ENCODE peak calls at places on chromosomes 1 and 21, in ten cellular contexts. One of them, this sample, is unnamed.

GRCh38 chr1:200243042-200243437 is 166.8 kb downstream of the ZNF281 start:
- DNase-seq in adrenal gland: no peak
- DNase-seq in CD8-positive, alpha-beta T cell: no peak
- DNase-seq in IMR-90: peak; percentile 55
- DNase-seq in ovary: no peak
- DNase-seq in cardiac muscle cell: no peak
- DNase-seq in nephron progenitor cell: no peak
- DNase-seq in suprapubic skin: no peak
- DNase-seq in cardiac fibroblast: no peak
- DNase-seq in BE2C: no peak
- DNase-seq in this sample: no peak

GRCh38 chr1:110293601-110294104 is 45.5 kb upstream of the RBM15 start:
- DNase-seq in adrenal gland: no peak
- DNase-seq in CD8-positive, alpha-beta T cell: no peak
- DNase-seq in IMR-90: no peak
- DNase-seq in ovary: no peak
- DNase-seq in cardiac muscle cell: no peak
- DNase-seq in nephron progenitor cell: no peak
- DNase-seq in suprapubic skin: no peak
- DNase-seq in cardiac fibroblast: no peak
- DNase-seq in BE2C: no peak
- DNase-seq in this sample: no peak

GRCh38 chr1:223230161-223230881 is 87.3 kb upstream of the TLR5 start:
- DNase-seq in adrenal gland: no peak
- DNase-seq in CD8-positive, alpha-beta T cell: no peak
- DNase-seq in IMR-90: peak; percentile 93
- DNase-seq in ovary: no peak
- DNase-seq in cardiac muscle cell: peak; percentile 56
- DNase-seq in nephron progenitor cell: no peak
- DNase-seq in suprapubic skin: no peak
- DNase-seq in cardiac fibroblast: peak; percentile 58
- DNase-seq in BE2C: no peak
- DNase-seq in this sample: peak; percentile 31

GRCh38 chr1:31548518-31548898 is 27.8 kb upstream of the TINAGL1 start:
- DNase-seq in adrenal gland: no peak
- DNase-seq in CD8-positive, alpha-beta T cell: no peak
- DNase-seq in IMR-90: peak; percentile 21
- DNase-seq in ovary: peak; percentile 22
- DNase-seq in cardiac muscle cell: no peak
- DNase-seq in nephron progenitor cell: peak; percentile 27
- DNase-seq in suprapubic skin: no peak
- DNase-seq in cardiac fibroblast: no peak
- DNase-seq in BE2C: no peak
- DNase-seq in this sample: no peak

GRCh38 chr1:177255411-177255810 is 84.7 kb downstream of the BRINP2 start:
- DNase-seq in adrenal gland: no peak
- DNase-seq in CD8-positive, alpha-beta T cell: no peak
- DNase-seq in IMR-90: peak; percentile 78
- DNase-seq in ovary: no peak
- DNase-seq in cardiac muscle cell: no peak
- DNase-seq in nephron progenitor cell: no peak
- DNase-seq in suprapubic skin: no peak
- DNase-seq in cardiac fibroblast: no peak
- DNase-seq in BE2C: no peak
- DNase-seq in this sample: no peak

GRCh38 chr1:155919801-155920200 is 8.7 kb upstream of the RIT1 start:
- DNase-seq in adrenal gland: no peak
- DNase-seq in CD8-positive, alpha-beta T cell: no peak
- DNase-seq in IMR-90: no peak
- DNase-seq in ovary: no peak
- DNase-seq in cardiac muscle cell: no peak
- DNase-seq in nephron progenitor cell: no peak
- DNase-seq in suprapubic skin: no peak
- DNase-seq in cardiac fibroblast: no peak
- DNase-seq in BE2C: no peak
- DNase-seq in this sample: no peak

GRCh38 chr1:17605582-17606344 is 66.3 kb downstream of the ARHGEF10L start:
- DNase-seq in adrenal gland: peak; percentile 19
- DNase-seq in CD8-positive, alpha-beta T cell: no peak
- DNase-seq in IMR-90: peak; percentile 38
- DNase-seq in ovary: peak; percentile 45
- DNase-seq in cardiac muscle cell: no peak
- DNase-seq in nephron progenitor cell: no peak
- DNase-seq in suprapubic skin: no peak
- DNase-seq in cardiac fibroblast: peak; percentile 28
- DNase-seq in BE2C: no peak
- DNase-seq in this sample: no peak

GRCh38 chr1:235011064-235011598 is 117.5 kb downstream of the TOMM20 start:
- DNase-seq in adrenal gland: no peak
- DNase-seq in CD8-positive, alpha-beta T cell: peak; percentile 73
- DNase-seq in IMR-90: no peak
- DNase-seq in ovary: no peak
- DNase-seq in cardiac muscle cell: no peak
- DNase-seq in nephron progenitor cell: no peak
- DNase-seq in suprapubic skin: peak; percentile 30
- DNase-seq in cardiac fibroblast: no peak
- DNase-seq in BE2C: no peak
- DNase-seq in this sample: no peak

GRCh38 chr21:43597052-43597451 is 62.2 kb downstream of the HSF2BP start:
- DNase-seq in adrenal gland: peak; percentile 43
- DNase-seq in CD8-positive, alpha-beta T cell: no peak
- DNase-seq in IMR-90: peak; percentile 88
- DNase-seq in ovary: no peak
- DNase-seq in cardiac muscle cell: peak; percentile 44
- DNase-seq in nephron progenitor cell: no peak
- DNase-seq in suprapubic skin: no peak
- DNase-seq in cardiac fibroblast: peak; percentile 46
- DNase-seq in BE2C: peak; percentile 54
- DNase-seq in this sample: no peak

GRCh38 chr1:156721131-156721924 is 6.9 kb upstream of the METTL25B start:
- DNase-seq in adrenal gland: peak; percentile 48
- DNase-seq in CD8-positive, alpha-beta T cell: no peak
- DNase-seq in IMR-90: no peak
- DNase-seq in ovary: no peak
- DNase-seq in cardiac muscle cell: no peak
- DNase-seq in nephron progenitor cell: no peak
- DNase-seq in suprapubic skin: no peak
- DNase-seq in cardiac fibroblast: peak; percentile 42
- DNase-seq in BE2C: no peak
- DNase-seq in this sample: no peak

GRCh38 chr21:41189147-41189538 is 21.2 kb downstream of the BACE2 start:
- DNase-seq in adrenal gland: no peak
- DNase-seq in CD8-positive, alpha-beta T cell: no peak
- DNase-seq in IMR-90: no peak
- DNase-seq in ovary: no peak
- DNase-seq in cardiac muscle cell: no peak
- DNase-seq in nephron progenitor cell: no peak
- DNase-seq in suprapubic skin: no peak
- DNase-seq in cardiac fibroblast: no peak
- DNase-seq in BE2C: no peak
- DNase-seq in this sample: no peak

GRCh38 chr21:45328198-45329087 is 40.7 kb upstream of the POFUT2 start:
- DNase-seq in adrenal gland: no peak
- DNase-seq in CD8-positive, alpha-beta T cell: no peak
- DNase-seq in IMR-90: no peak
- DNase-seq in ovary: no peak
- DNase-seq in cardiac muscle cell: no peak
- DNase-seq in nephron progenitor cell: no peak
- DNase-seq in suprapubic skin: peak; percentile 61
- DNase-seq in cardiac fibroblast: no peak
- DNase-seq in BE2C: peak; percentile 11
- DNase-seq in this sample: no peak

DNA sequence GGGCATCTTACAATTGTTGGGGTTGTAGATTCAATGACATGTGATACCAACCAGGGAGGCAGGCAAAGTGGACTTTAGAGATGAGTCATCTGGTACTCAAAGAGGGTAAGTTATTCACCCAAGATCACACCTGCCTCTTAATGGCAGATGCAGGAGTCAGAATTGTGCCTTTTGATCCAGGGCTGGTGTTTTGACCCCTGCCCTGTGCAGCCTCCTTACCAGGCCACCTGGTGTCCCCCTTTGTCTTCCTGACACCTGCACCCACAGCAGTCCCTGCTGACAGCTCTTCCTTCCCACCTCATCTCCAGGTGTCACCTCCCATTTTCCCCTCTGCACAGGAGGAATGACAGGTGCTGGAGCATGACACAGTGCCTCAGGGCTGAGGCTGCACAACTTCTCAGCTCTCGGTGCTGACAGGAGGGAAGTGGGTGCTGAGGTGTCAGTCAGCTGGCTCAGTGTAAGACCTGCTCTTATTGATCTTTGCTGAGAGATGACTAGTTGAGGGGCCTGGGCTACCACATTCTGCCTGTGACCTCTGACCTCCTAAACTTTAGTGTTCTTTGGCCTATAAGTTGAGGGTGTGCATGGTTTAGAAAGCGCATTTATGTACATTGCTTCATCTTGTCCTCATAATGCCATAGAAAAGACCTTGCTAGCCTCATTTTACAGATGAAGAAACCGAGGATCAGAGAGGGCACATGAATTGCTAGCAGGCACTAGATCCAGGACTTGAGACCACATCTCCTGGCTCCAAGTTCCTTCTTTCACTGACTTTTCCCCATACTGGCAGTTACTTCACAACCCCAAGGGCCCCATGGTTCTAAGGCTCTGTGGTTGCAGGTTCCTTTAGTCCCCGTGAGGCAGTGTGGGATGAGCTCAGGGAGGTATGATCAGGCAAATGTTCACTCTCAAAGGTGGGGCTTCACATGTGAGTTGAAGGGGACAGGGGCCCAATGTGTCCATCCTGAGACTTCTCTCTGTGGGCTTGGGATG is 31.3 kb downstream of the CACNA1E start:
- DNase-seq in adrenal gland: no peak
- DNase-seq in CD8-positive, alpha-beta T cell: no peak
- DNase-seq in IMR-90: no peak
- DNase-seq in ovary: no peak
- DNase-seq in cardiac muscle cell: no peak
- DNase-seq in nephron progenitor cell: no peak
- DNase-seq in suprapubic skin: no peak
- DNase-seq in cardiac fibroblast: no peak
- DNase-seq in BE2C: no peak
- DNase-seq in this sample: no peak
- TF ChIP-seq CTCF in adrenal gland: no peak
- TF ChIP-seq CTCF in CD8-positive, alpha-beta T cell: no peak
- TF ChIP-seq CTCF in IMR-90: no peak
- TF ChIP-seq CTCF in ovary: no peak
- TF ChIP-seq CTCF in cardiac muscle cell: no peak
- TF ChIP-seq CTCF in nephron progenitor cell: no peak
- TF ChIP-seq CTCF in suprapubic skin: no peak
- TF ChIP-seq CTCF in cardiac fibroblast: no peak
- TF ChIP-seq CTCF in BE2C: no peak
- TF ChIP-seq CTCF in this sample: no peak

GRCh38 chr1:94535879-94536278 is 5.7 kb downstream of the F3 start:
- DNase-seq in adrenal gland: no peak
- DNase-seq in CD8-positive, alpha-beta T cell: no peak
- DNase-seq in IMR-90: no peak
- DNase-seq in ovary: no peak
- DNase-seq in cardiac muscle cell: peak; percentile 51
- DNase-seq in nephron progenitor cell: no peak
- DNase-seq in suprapubic skin: no peak
- DNase-seq in cardiac fibroblast: peak; percentile 31
- DNase-seq in BE2C: no peak
- DNase-seq in this sample: no peak

GRCh38 chr1:94540440-94541174 is 952 bp downstream of the F3 start:
- DNase-seq in adrenal gland: no peak
- DNase-seq in CD8-positive, alpha-beta T cell: no peak
- DNase-seq in IMR-90: no peak
- DNase-seq in ovary: no peak
- DNase-seq in cardiac muscle cell: no peak
- DNase-seq in nephron progenitor cell: no peak
- DNase-seq in suprapubic skin: no peak
- DNase-seq in cardiac fibroblast: no peak
- DNase-seq in BE2C: no peak
- DNase-seq in this sample: no peak

GRCh38 chr1:94537254-94537653 is 4.3 kb downstream of the F3 start:
- DNase-seq in adrenal gland: no peak
- DNase-seq in CD8-positive, alpha-beta T cell: no peak
- DNase-seq in IMR-90: no peak
- DNase-seq in ovary: no peak
- DNase-seq in cardiac muscle cell: no peak
- DNase-seq in nephron progenitor cell: no peak
- DNase-seq in suprapubic skin: no peak
- DNase-seq in cardiac fibroblast: no peak
- DNase-seq in BE2C: no peak
- DNase-seq in this sample: no peak

GRCh38 chr1:94539496-94539895 is 2.1 kb downstream of the F3 start:
- DNase-seq in adrenal gland: no peak
- DNase-seq in CD8-positive, alpha-beta T cell: no peak
- DNase-seq in IMR-90: peak; percentile 55
- DNase-seq in ovary: no peak
- DNase-seq in cardiac muscle cell: peak; percentile 33
- DNase-seq in nephron progenitor cell: no peak
- DNase-seq in suprapubic skin: no peak
- DNase-seq in cardiac fibroblast: peak; percentile 35
- DNase-seq in BE2C: no peak
- DNase-seq in this sample: no peak

GRCh38 chr1:94538243-94538827 is 3.2 kb downstream of the F3 start:
- DNase-seq in adrenal gland: no peak
- DNase-seq in CD8-positive, alpha-beta T cell: no peak
- DNase-seq in IMR-90: no peak
- DNase-seq in ovary: no peak
- DNase-seq in cardiac muscle cell: no peak
- DNase-seq in nephron progenitor cell: no peak
- DNase-seq in suprapubic skin: no peak
- DNase-seq in cardiac fibroblast: no peak
- DNase-seq in BE2C: no peak
- DNase-seq in this sample: no peak
- TF ChIP-seq CTCF in adrenal gland: no peak
- TF ChIP-seq CTCF in CD8-positive, alpha-beta T cell: no peak
- TF ChIP-seq CTCF in IMR-90: peak; percentile 18
- TF ChIP-seq CTCF in ovary: no peak
- TF ChIP-seq CTCF in cardiac muscle cell: peak; percentile 5
- TF ChIP-seq CTCF in nephron progenitor cell: no peak
- TF ChIP-seq CTCF in suprapubic skin: no peak
- TF ChIP-seq CTCF in cardiac fibroblast: no peak
- TF ChIP-seq CTCF in BE2C: no peak
- TF ChIP-seq CTCF in this sample: peak; percentile 22

GRCh38 chr1:205250699-205251098 is 23.0 kb downstream of the TMCC2 start:
- DNase-seq in adrenal gland: no peak
- DNase-seq in CD8-positive, alpha-beta T cell: no peak
- DNase-seq in IMR-90: no peak
- DNase-seq in ovary: no peak
- DNase-seq in cardiac muscle cell: no peak
- DNase-seq in nephron progenitor cell: no peak
- DNase-seq in suprapubic skin: no peak
- DNase-seq in cardiac fibroblast: no peak
- DNase-seq in BE2C: no peak
- DNase-seq in this sample: no peak
- TF ChIP-seq CTCF in adrenal gland: no peak
- TF ChIP-seq CTCF in CD8-positive, alpha-beta T cell: no peak
- TF ChIP-seq CTCF in IMR-90: no peak
- TF ChIP-seq CTCF in ovary: no peak
- TF ChIP-seq CTCF in cardiac muscle cell: no peak
- TF ChIP-seq CTCF in nephron progenitor cell: no peak
- TF ChIP-seq CTCF in suprapubic skin: no peak
- TF ChIP-seq CTCF in cardiac fibroblast: no peak
- TF ChIP-seq CTCF in BE2C: no peak
- TF ChIP-seq CTCF in this sample: no peak

DNA sequence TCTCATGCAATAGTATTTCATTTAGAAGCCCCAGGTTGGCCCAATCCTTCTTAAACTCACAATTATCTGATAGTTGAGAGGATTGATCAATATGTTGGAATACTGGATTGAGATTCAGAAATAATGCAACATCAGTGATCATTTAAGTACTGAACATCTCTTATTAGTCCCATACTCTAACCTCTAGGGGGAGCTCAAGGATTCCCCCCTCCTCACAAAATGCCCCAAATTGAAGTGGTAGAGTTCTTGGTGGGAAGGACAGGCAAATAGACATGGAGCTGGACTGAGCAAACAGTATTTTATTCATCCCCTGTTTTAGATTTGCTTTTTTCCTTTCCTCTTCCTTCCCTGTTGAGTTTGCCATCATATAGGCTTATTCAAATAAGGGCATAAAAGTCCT is 62.8 kb downstream of the NGF start:
- DNase-seq in adrenal gland: no peak
- DNase-seq in CD8-positive, alpha-beta T cell: no peak
- DNase-seq in IMR-90: peak; percentile 30
- DNase-seq in ovary: no peak
- DNase-seq in cardiac muscle cell: peak; percentile 45
- DNase-seq in nephron progenitor cell: no peak
- DNase-seq in suprapubic skin: no peak
- DNase-seq in cardiac fibroblast: peak; percentile 22
- DNase-seq in BE2C: no peak
- DNase-seq in this sample: no peak
- TF ChIP-seq CTCF in adrenal gland: peak; percentile 24
- TF ChIP-seq CTCF in CD8-positive, alpha-beta T cell: no peak
- TF ChIP-seq CTCF in IMR-90: peak; percentile 48
- TF ChIP-seq CTCF in ovary: no peak
- TF ChIP-seq CTCF in cardiac muscle cell: peak; percentile 42
- TF ChIP-seq CTCF in nephron progenitor cell: peak; percentile 21
- TF ChIP-seq CTCF in suprapubic skin: no peak
- TF ChIP-seq CTCF in cardiac fibroblast: peak; percentile 48
- TF ChIP-seq CTCF in BE2C: peak; percentile 54
- TF ChIP-seq CTCF in this sample: peak; percentile 20